ENCODE peak calls at places on chromosome 19, in seven cellular contexts. One of them, this sample, is unnamed.

GRCh38 chr19:32498641-32499200 is 82.3 kb upstream of the PDCD5 start:
- DNase-seq in thyroid gland: no peak
- DNase-seq in hypothalamus: no peak
- DNase-seq in activated CD4-positive, alpha-beta T cell treated with anti-CD3 and anti-CD28 coated beads, Interleukin-2, amount 50 U/mL, for 48 hours: no peak
- DNase-seq in GOT3: no peak
- DNase-seq in fibroblast of pulmonary artery: no peak
- DNase-seq in cardiac muscle cell: no peak
- DNase-seq in this sample: no peak

GRCh38 chr19:32173836-32174235 is 171.6 kb upstream of the ZNF507 start:
- DNase-seq in activated CD4-positive, alpha-beta T cell treated with anti-CD3 and anti-CD28 coated beads, Interleukin-2, amount 50 U/mL, for 48 hours: no peak
- DNase-seq in hypothalamus: no peak
- DNase-seq in fibroblast of pulmonary artery: no peak
- DNase-seq in GOT3: no peak
- DNase-seq in thyroid gland: no peak
- DNase-seq in cardiac muscle cell: no peak
- DNase-seq in this sample: no peak

GRCh38 chr19:56993851-56994250 is 125.9 kb upstream of the USP29 start:
- DNase-seq in cardiac muscle cell: no peak
- DNase-seq in thyroid gland: no peak
- DNase-seq in fibroblast of pulmonary artery: no peak
- DNase-seq in hypothalamus: no peak
- DNase-seq in GOT3: no peak
- DNase-seq in activated CD4-positive, alpha-beta T cell treated with anti-CD3 and anti-CD28 coated beads, Interleukin-2, amount 50 U/mL, for 48 hours: no peak
- DNase-seq in this sample: no peak

GRCh38 chr19:49954092-49954825 is 6.7 kb downstream of the SIGLEC11 start:
- DNase-seq in cardiac muscle cell: peak
- DNase-seq in hypothalamus: no peak
- DNase-seq in GOT3: no peak
- DNase-seq in activated CD4-positive, alpha-beta T cell treated with anti-CD3 and anti-CD28 coated beads, Interleukin-2, amount 50 U/mL, for 48 hours: no peak
- DNase-seq in thyroid gland: peak
- DNase-seq in fibroblast of pulmonary artery: peak
- DNase-seq in this sample: no peak

GRCh38 chr19:42313840-42314755 is 989 bp downstream of the TMEM145 start:
- DNase-seq in activated CD4-positive, alpha-beta T cell treated with anti-CD3 and anti-CD28 coated beads, Interleukin-2, amount 50 U/mL, for 48 hours: no peak
- DNase-seq in hypothalamus: no peak
- DNase-seq in cardiac muscle cell: no peak
- DNase-seq in thyroid gland: no peak
- DNase-seq in fibroblast of pulmonary artery: no peak
- DNase-seq in GOT3: no peak
- DNase-seq in this sample: no peak

GRCh38 chr19:3760871-3761361 is 576 bp downstream of the APBA3 start:
- DNase-seq in thyroid gland: no peak
- DNase-seq in fibroblast of pulmonary artery: peak
- DNase-seq in GOT3: no peak
- DNase-seq in activated CD4-positive, alpha-beta T cell treated with anti-CD3 and anti-CD28 coated beads, Interleukin-2, amount 50 U/mL, for 48 hours: peak
- DNase-seq in hypothalamus: no peak
- DNase-seq in cardiac muscle cell: no peak
- DNase-seq in this sample: no peak

GRCh38 chr19:35937345-35938281 is 1.4 kb downstream of the LRFN3 start:
- DNase-seq in cardiac muscle cell: no peak
- DNase-seq in fibroblast of pulmonary artery: no peak
- DNase-seq in GOT3: no peak
- DNase-seq in activated CD4-positive, alpha-beta T cell treated with anti-CD3 and anti-CD28 coated beads, Interleukin-2, amount 50 U/mL, for 48 hours: no peak
- DNase-seq in thyroid gland: no peak
- DNase-seq in hypothalamus: no peak
- DNase-seq in this sample: no peak

GRCh38 chr19:16575282-16575681 is 3.1 kb upstream of the SLC35E1 start:
- DNase-seq in hypothalamus: no peak
- DNase-seq in cardiac muscle cell: no peak
- DNase-seq in fibroblast of pulmonary artery: no peak
- DNase-seq in GOT3: no peak
- DNase-seq in thyroid gland: no peak
- DNase-seq in activated CD4-positive, alpha-beta T cell treated with anti-CD3 and anti-CD28 coated beads, Interleukin-2, amount 50 U/mL, for 48 hours: no peak
- DNase-seq in this sample: no peak

GRCh38 chr19:45505151-45505995 is 1.9 kb upstream of the VASP start:
- DNase-seq in activated CD4-positive, alpha-beta T cell treated with anti-CD3 and anti-CD28 coated beads, Interleukin-2, amount 50 U/mL, for 48 hours: no peak
- DNase-seq in hypothalamus: no peak
- DNase-seq in thyroid gland: no peak
- DNase-seq in fibroblast of pulmonary artery: peak
- DNase-seq in GOT3: no peak
- DNase-seq in cardiac muscle cell: no peak
- DNase-seq in this sample: no peak

GRCh38 chr19:49084206-49085019 is 838 bp upstream of the SNRNP70 start:
- DNase-seq in activated CD4-positive, alpha-beta T cell treated with anti-CD3 and anti-CD28 coated beads, Interleukin-2, amount 50 U/mL, for 48 hours: no peak
- DNase-seq in thyroid gland: peak
- DNase-seq in cardiac muscle cell: no peak
- DNase-seq in fibroblast of pulmonary artery: no peak
- DNase-seq in hypothalamus: no peak
- DNase-seq in GOT3: no peak
- DNase-seq in this sample: no peak

GRCh38 chr19:14103310-14103709 is 12.8 kb upstream of the SAMD1 start:
- DNase-seq in cardiac muscle cell: no peak
- DNase-seq in hypothalamus: no peak
- DNase-seq in thyroid gland: no peak
- DNase-seq in fibroblast of pulmonary artery: no peak
- DNase-seq in GOT3: no peak
- DNase-seq in activated CD4-positive, alpha-beta T cell treated with anti-CD3 and anti-CD28 coated beads, Interleukin-2, amount 50 U/mL, for 48 hours: no peak
- DNase-seq in this sample: no peak

GRCh38 chr19:28425431-28425931 is 787.5 kb downstream of the UQCRFS1 start:
- DNase-seq in fibroblast of pulmonary artery: peak
- DNase-seq in hypothalamus: no peak
- DNase-seq in activated CD4-positive, alpha-beta T cell treated with anti-CD3 and anti-CD28 coated beads, Interleukin-2, amount 50 U/mL, for 48 hours: no peak
- DNase-seq in GOT3: no peak
- DNase-seq in cardiac muscle cell: no peak
- DNase-seq in thyroid gland: no peak
- DNase-seq in this sample: no peak

GRCh38 chr19:41427647-41428480 is 690 bp upstream of the B3GNT8 start:
- DNase-seq in activated CD4-positive, alpha-beta T cell treated with anti-CD3 and anti-CD28 coated beads, Interleukin-2, amount 50 U/mL, for 48 hours: peak
- DNase-seq in hypothalamus: no peak
- DNase-seq in fibroblast of pulmonary artery: no peak
- DNase-seq in thyroid gland: peak
- DNase-seq in GOT3: no peak
- DNase-seq in cardiac muscle cell: peak
- DNase-seq in this sample: no peak

GRCh38 chr19:55311797-55312196 is 13.3 kb downstream of the TMEM150B start:
- DNase-seq in thyroid gland: no peak
- DNase-seq in cardiac muscle cell: no peak
- DNase-seq in fibroblast of pulmonary artery: no peak
- DNase-seq in activated CD4-positive, alpha-beta T cell treated with anti-CD3 and anti-CD28 coated beads, Interleukin-2, amount 50 U/mL, for 48 hours: no peak
- DNase-seq in GOT3: no peak
- DNase-seq in hypothalamus: no peak
- DNase-seq in this sample: no peak

GRCh38 chr19:811511-812048 is 10.2 kb downstream of the PLPPR3 start:
- DNase-seq in hypothalamus: no peak
- DNase-seq in cardiac muscle cell: no peak
- DNase-seq in activated CD4-positive, alpha-beta T cell treated with anti-CD3 and anti-CD28 coated beads, Interleukin-2, amount 50 U/mL, for 48 hours: no peak
- DNase-seq in fibroblast of pulmonary artery: no peak
- DNase-seq in GOT3: no peak
- DNase-seq in thyroid gland: no peak
- DNase-seq in this sample: no peak

GRCh38 chr19:33616857-33617256 is 4.9 kb upstream of the CHST8 start:
- DNase-seq in hypothalamus: no peak
- DNase-seq in fibroblast of pulmonary artery: no peak
- DNase-seq in GOT3: no peak
- DNase-seq in activated CD4-positive, alpha-beta T cell treated with anti-CD3 and anti-CD28 coated beads, Interleukin-2, amount 50 U/mL, for 48 hours: no peak
- DNase-seq in cardiac muscle cell: no peak
- DNase-seq in thyroid gland: no peak
- DNase-seq in this sample: no peak

GRCh38 chr19:47446534-47447469 is 24.9 kb downstream of the SLC8A2 start:
- DNase-seq in cardiac muscle cell: peak
- DNase-seq in thyroid gland: no peak
- DNase-seq in GOT3: no peak
- DNase-seq in fibroblast of pulmonary artery: peak
- DNase-seq in activated CD4-positive, alpha-beta T cell treated with anti-CD3 and anti-CD28 coated beads, Interleukin-2, amount 50 U/mL, for 48 hours: peak
- DNase-seq in hypothalamus: peak
- DNase-seq in this sample: no peak

GRCh38 chr19:10155834-10156233 is 36.1 kb upstream of the EIF3G start:
- DNase-seq in activated CD4-positive, alpha-beta T cell treated with anti-CD3 and anti-CD28 coated beads, Interleukin-2, amount 50 U/mL, for 48 hours: no peak
- DNase-seq in thyroid gland: no peak
- DNase-seq in hypothalamus: no peak
- DNase-seq in fibroblast of pulmonary artery: peak
- DNase-seq in GOT3: no peak
- DNase-seq in cardiac muscle cell: no peak
- DNase-seq in this sample: no peak

GRCh38 chr19:1933942-1934341 is 7.0 kb upstream of the CSNK1G2 start:
- DNase-seq in activated CD4-positive, alpha-beta T cell treated with anti-CD3 and anti-CD28 coated beads, Interleukin-2, amount 50 U/mL, for 48 hours: no peak
- DNase-seq in GOT3: no peak
- DNase-seq in thyroid gland: no peak
- DNase-seq in fibroblast of pulmonary artery: no peak
- DNase-seq in cardiac muscle cell: no peak
- DNase-seq in hypothalamus: no peak
- DNase-seq in this sample: no peak

GRCh38 chr19:17385878-17386611 is 8.0 kb downstream of the CCDC194 start:
- DNase-seq in GOT3: no peak
- DNase-seq in activated CD4-positive, alpha-beta T cell treated with anti-CD3 and anti-CD28 coated beads, Interleukin-2, amount 50 U/mL, for 48 hours: peak
- DNase-seq in hypothalamus: no peak
- DNase-seq in fibroblast of pulmonary artery: peak
- DNase-seq in thyroid gland: peak
- DNase-seq in cardiac muscle cell: peak
- DNase-seq in this sample: no peak